ENCODE peak calls at places on chromosomes 12 and 14, in seven cellular contexts. One of them, this sample, is unnamed.

GRCh38 chr14:61145903-61146411 is 135.2 kb downstream of the TMEM30B start:
- DNase-seq in fibroblast of mammary gland: peak; percentile 84
- DNase-seq in tibial artery: no peak
- DNase-seq in astrocyte of the spinal cord: peak; percentile 91
- DNase-seq in lower leg skin: no peak
- DNase-seq in A549: no peak
- DNase-seq in right atrium auricular region: no peak
- DNase-seq in this sample: peak; percentile 87

GRCh38 chr12:80509781-80510556 is 65.9 kb downstream of the PTPRQ start:
- DNase-seq in fibroblast of mammary gland: peak; percentile 96
- DNase-seq in A549: no peak
- DNase-seq in tibial artery: no peak
- DNase-seq in astrocyte of the spinal cord: peak; percentile 82
- DNase-seq in lower leg skin: no peak
- DNase-seq in right atrium auricular region: no peak
- DNase-seq in this sample: peak; percentile 76

GRCh38 chr14:97298331-97298730 is 501.1 kb downstream of the VRK1 start:
- DNase-seq in fibroblast of mammary gland: no peak
- DNase-seq in tibial artery: no peak
- DNase-seq in right atrium auricular region: no peak
- DNase-seq in A549: peak; percentile 7
- DNase-seq in astrocyte of the spinal cord: no peak
- DNase-seq in lower leg skin: no peak
- DNase-seq in this sample: no peak

GRCh38 chr12:96416033-96416790 is 16.0 kb upstream of the CDK17 start:
- DNase-seq in tibial artery: no peak
- DNase-seq in A549: peak; percentile 55
- DNase-seq in lower leg skin: no peak
- DNase-seq in fibroblast of mammary gland: peak; percentile 100
- DNase-seq in astrocyte of the spinal cord: peak; percentile 80
- DNase-seq in right atrium auricular region: no peak
- DNase-seq in this sample: peak; percentile 95

GRCh38 chr14:95156765-95157194 is 549 bp downstream of the DICER1 start:
- DNase-seq in tibial artery: peak; percentile 27
- DNase-seq in lower leg skin: no peak
- DNase-seq in A549: peak; percentile 35
- DNase-seq in fibroblast of mammary gland: peak; percentile 25
- DNase-seq in astrocyte of the spinal cord: no peak
- DNase-seq in right atrium auricular region: no peak
- DNase-seq in this sample: peak; percentile 16

GRCh38 chr12:113075137-113075683 is 18.7 kb downstream of the DTX1 start:
- DNase-seq in lower leg skin: no peak
- DNase-seq in fibroblast of mammary gland: no peak
- DNase-seq in right atrium auricular region: no peak
- DNase-seq in tibial artery: no peak
- DNase-seq in astrocyte of the spinal cord: no peak
- DNase-seq in A549: no peak
- DNase-seq in this sample: no peak

GRCh38 chr14:68158640-68159039 is 339.1 kb downstream of the RAD51B start:
- DNase-seq in fibroblast of mammary gland: no peak
- DNase-seq in A549: no peak
- DNase-seq in right atrium auricular region: no peak
- DNase-seq in tibial artery: no peak
- DNase-seq in astrocyte of the spinal cord: no peak
- DNase-seq in lower leg skin: no peak
- DNase-seq in this sample: no peak

GRCh38 chr14:24277606-24278321 is 6.4 kb upstream of the RABGGTA start:
- DNase-seq in right atrium auricular region: no peak
- DNase-seq in astrocyte of the spinal cord: no peak
- DNase-seq in A549: no peak
- DNase-seq in fibroblast of mammary gland: no peak
- DNase-seq in tibial artery: peak; percentile 28
- DNase-seq in lower leg skin: no peak
- DNase-seq in this sample: no peak

GRCh38 chr14:29321646-29322045 is 555.1 kb downstream of the FOXG1 start:
- DNase-seq in lower leg skin: no peak
- DNase-seq in astrocyte of the spinal cord: peak; percentile 72
- DNase-seq in tibial artery: no peak
- DNase-seq in right atrium auricular region: no peak
- DNase-seq in fibroblast of mammary gland: peak; percentile 93
- DNase-seq in A549: no peak
- DNase-seq in this sample: peak; percentile 85

GRCh38 chr12:29710104-29710503 is 73.6 kb downstream of the TMTC1 start:
- DNase-seq in tibial artery: peak; percentile 39
- DNase-seq in lower leg skin: peak; percentile 24
- DNase-seq in astrocyte of the spinal cord: peak; percentile 15
- DNase-seq in fibroblast of mammary gland: peak; percentile 23
- DNase-seq in A549: no peak
- DNase-seq in right atrium auricular region: peak; percentile 60
- DNase-seq in this sample: no peak

GRCh38 chr14:101557811-101558738 is 3.2 kb upstream of the DIO3 start:
- DNase-seq in tibial artery: peak; percentile 70
- DNase-seq in A549: peak; percentile 62
- DNase-seq in astrocyte of the spinal cord: no peak
- DNase-seq in right atrium auricular region: no peak
- DNase-seq in fibroblast of mammary gland: no peak
- DNase-seq in lower leg skin: peak; percentile 40
- DNase-seq in this sample: no peak

GRCh38 chr12:2548095-2548494 is 246.7 kb upstream of the FKBP4 start:
- DNase-seq in right atrium auricular region: no peak
- DNase-seq in lower leg skin: no peak
- DNase-seq in astrocyte of the spinal cord: no peak
- DNase-seq in A549: no peak
- DNase-seq in tibial artery: no peak
- DNase-seq in fibroblast of mammary gland: no peak
- DNase-seq in this sample: no peak

GRCh38 chr14:67554341-67554740 is 21.3 kb downstream of the PLEKHH1 start:
- DNase-seq in fibroblast of mammary gland: no peak
- DNase-seq in A549: no peak
- DNase-seq in tibial artery: no peak
- DNase-seq in lower leg skin: no peak
- DNase-seq in astrocyte of the spinal cord: no peak
- DNase-seq in right atrium auricular region: no peak
- DNase-seq in this sample: no peak

GRCh38 chr12:87756111-87756510 is 273.1 kb downstream of the C12orf50 start:
- DNase-seq in right atrium auricular region: no peak
- DNase-seq in lower leg skin: no peak
- DNase-seq in tibial artery: no peak
- DNase-seq in A549: peak; percentile 86
- DNase-seq in astrocyte of the spinal cord: peak; percentile 98
- DNase-seq in fibroblast of mammary gland: peak; percentile 98
- DNase-seq in this sample: peak; percentile 71

GRCh38 chr12:122793685-122794106 is 19.3 kb downstream of the CCDC62 start:
- DNase-seq in right atrium auricular region: no peak
- DNase-seq in fibroblast of mammary gland: peak; percentile 71
- DNase-seq in A549: peak; percentile 73
- DNase-seq in tibial artery: no peak
- DNase-seq in astrocyte of the spinal cord: peak; percentile 71
- DNase-seq in lower leg skin: no peak
- DNase-seq in this sample: peak; percentile 76

GRCh38 chr12:132761032-132761910 is at the start of gene ANKLE2:
- DNase-seq in lower leg skin: no peak
- DNase-seq in right atrium auricular region: no peak
- DNase-seq in tibial artery: peak; percentile 29
- DNase-seq in astrocyte of the spinal cord: peak; percentile 81
- DNase-seq in A549: peak; percentile 63
- DNase-seq in fibroblast of mammary gland: peak; percentile 73
- DNase-seq in this sample: peak; percentile 84

GRCh38 chr14:77190977-77191376 is 9.4 kb downstream of the TMEM63C start:
- DNase-seq in tibial artery: no peak
- DNase-seq in right atrium auricular region: no peak
- DNase-seq in astrocyte of the spinal cord: no peak
- DNase-seq in lower leg skin: no peak
- DNase-seq in A549: no peak
- DNase-seq in fibroblast of mammary gland: no peak
- DNase-seq in this sample: no peak

GRCh38 chr12:75715323-75715644 is 203.9 kb upstream of the KRR1 start:
- DNase-seq in right atrium auricular region: no peak
- DNase-seq in lower leg skin: no peak
- DNase-seq in A549: no peak
- DNase-seq in astrocyte of the spinal cord: no peak
- DNase-seq in tibial artery: no peak
- DNase-seq in fibroblast of mammary gland: no peak
- DNase-seq in this sample: no peak

GRCh38 chr14:50835280-50835679 is 4.3 kb upstream of the NIN start:
- DNase-seq in tibial artery: no peak
- DNase-seq in astrocyte of the spinal cord: no peak
- DNase-seq in A549: no peak
- DNase-seq in lower leg skin: no peak
- DNase-seq in fibroblast of mammary gland: peak; percentile 49
- DNase-seq in right atrium auricular region: no peak
- DNase-seq in this sample: no peak

GRCh38 chr12:64261813-64262212 is 39.7 kb upstream of the KICS2 start:
- DNase-seq in lower leg skin: no peak
- DNase-seq in fibroblast of mammary gland: no peak
- DNase-seq in astrocyte of the spinal cord: no peak
- DNase-seq in tibial artery: no peak
- DNase-seq in right atrium auricular region: no peak
- DNase-seq in A549: no peak
- DNase-seq in this sample: no peak

GRCh38 chr14:20971705-20972021 is 16.4 kb downstream of the RNASE2 start:
- DNase-seq in tibial artery: no peak
- DNase-seq in astrocyte of the spinal cord: no peak
- DNase-seq in A549: no peak
- DNase-seq in right atrium auricular region: no peak
- DNase-seq in fibroblast of mammary gland: no peak
- DNase-seq in lower leg skin: no peak
- DNase-seq in this sample: no peak
- H3K4me3 ChIP-seq in tibial artery: peak overlapping the region; percentile 63
- H3K4me3 ChIP-seq in astrocyte of the spinal cord: peak overlapping the region; percentile 62
- H3K4me3 ChIP-seq in A549: peak overlapping the region; percentile 67
- H3K4me3 ChIP-seq in right atrium auricular region: peak overlapping the region; percentile 69
- H3K4me3 ChIP-seq in fibroblast of mammary gland: peak overlapping the region; percentile 72
- H3K4me3 ChIP-seq in lower leg skin: no peak overlapping the region
- H3K4me3 ChIP-seq in this sample: peak overlapping the region; percentile 57

GRCh38 chr12:22474970-22475720 is 69.2 kb downstream of the C2CD5 start:
- DNase-seq in lower leg skin: no peak
- DNase-seq in right atrium auricular region: no peak
- DNase-seq in A549: peak; percentile 9
- DNase-seq in tibial artery: no peak
- DNase-seq in astrocyte of the spinal cord: peak; percentile 28
- DNase-seq in fibroblast of mammary gland: no peak
- DNase-seq in this sample: no peak
- TF ChIP-seq CTCF in lower leg skin: no peak
- TF ChIP-seq CTCF in right atrium auricular region: no peak
- TF ChIP-seq CTCF in A549: no peak
- TF ChIP-seq CTCF in tibial artery: no peak
- TF ChIP-seq CTCF in astrocyte of the spinal cord: no peak
- TF ChIP-seq CTCF in fibroblast of mammary gland: no peak
- TF ChIP-seq CTCF in this sample: no peak

GRCh38 chr14:65552724-65553123 is 140.2 kb downstream of the FUT8 start:
- DNase-seq in A549: no peak
- DNase-seq in lower leg skin: no peak
- DNase-seq in tibial artery: no peak
- DNase-seq in fibroblast of mammary gland: no peak
- DNase-seq in astrocyte of the spinal cord: no peak
- DNase-seq in right atrium auricular region: no peak
- DNase-seq in this sample: no peak

GRCh38 chr14:65558363-65558762 is 145.8 kb downstream of the FUT8 start:
- DNase-seq in fibroblast of mammary gland: no peak
- DNase-seq in A549: no peak
- DNase-seq in right atrium auricular region: no peak
- DNase-seq in tibial artery: no peak
- DNase-seq in astrocyte of the spinal cord: no peak
- DNase-seq in lower leg skin: no peak
- DNase-seq in this sample: no peak

GRCh38 chr14:65551019-65551643 is 138.6 kb downstream of the FUT8 start:
- DNase-seq in fibroblast of mammary gland: no peak
- DNase-seq in right atrium auricular region: no peak
- DNase-seq in astrocyte of the spinal cord: no peak
- DNase-seq in A549: no peak
- DNase-seq in lower leg skin: no peak
- DNase-seq in tibial artery: no peak
- DNase-seq in this sample: no peak

GRCh38 chr14:65560340-65561027 is 148.0 kb downstream of the FUT8 start:
- DNase-seq in fibroblast of mammary gland: peak; percentile 36
- DNase-seq in tibial artery: no peak
- DNase-seq in lower leg skin: no peak
- DNase-seq in astrocyte of the spinal cord: peak; percentile 63
- DNase-seq in right atrium auricular region: no peak
- DNase-seq in A549: no peak
- DNase-seq in this sample: no peak

DNA sequence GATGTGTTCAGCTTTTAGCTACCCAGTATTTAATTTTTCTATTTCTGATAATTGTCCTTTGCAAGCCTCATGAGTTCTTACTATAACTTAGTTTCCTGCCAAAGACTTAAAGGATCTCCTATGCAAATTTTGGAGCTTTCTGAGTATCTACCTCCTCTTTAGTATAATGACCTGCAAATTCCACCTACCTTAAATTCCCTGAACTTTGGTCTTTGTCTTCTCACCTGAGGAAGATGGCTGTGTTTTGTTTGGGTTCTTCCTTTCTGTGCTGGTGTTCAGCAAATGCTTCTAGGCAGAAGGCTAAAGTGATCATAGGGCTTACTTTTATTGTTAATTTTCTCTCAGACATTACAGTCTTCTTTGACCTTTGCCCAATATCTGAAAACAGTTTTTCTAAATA is 142.8 kb downstream of the FUT8 start:
- DNase-seq in fibroblast of mammary gland: no peak
- DNase-seq in lower leg skin: no peak
- DNase-seq in astrocyte of the spinal cord: no peak
- DNase-seq in right atrium auricular region: no peak
- DNase-seq in tibial artery: no peak
- DNase-seq in A549: no peak
- DNase-seq in this sample: no peak
- H3K4me3 ChIP-seq in fibroblast of mammary gland: no peak overlapping the region
- H3K4me3 ChIP-seq in lower leg skin: no peak overlapping the region
- H3K4me3 ChIP-seq in astrocyte of the spinal cord: no peak overlapping the region
- H3K4me3 ChIP-seq in right atrium auricular region: no peak overlapping the region
- H3K4me3 ChIP-seq in tibial artery: no peak overlapping the region
- H3K4me3 ChIP-seq in A549: no peak overlapping the region
- H3K4me3 ChIP-seq in this sample: no peak overlapping the region

DNA sequence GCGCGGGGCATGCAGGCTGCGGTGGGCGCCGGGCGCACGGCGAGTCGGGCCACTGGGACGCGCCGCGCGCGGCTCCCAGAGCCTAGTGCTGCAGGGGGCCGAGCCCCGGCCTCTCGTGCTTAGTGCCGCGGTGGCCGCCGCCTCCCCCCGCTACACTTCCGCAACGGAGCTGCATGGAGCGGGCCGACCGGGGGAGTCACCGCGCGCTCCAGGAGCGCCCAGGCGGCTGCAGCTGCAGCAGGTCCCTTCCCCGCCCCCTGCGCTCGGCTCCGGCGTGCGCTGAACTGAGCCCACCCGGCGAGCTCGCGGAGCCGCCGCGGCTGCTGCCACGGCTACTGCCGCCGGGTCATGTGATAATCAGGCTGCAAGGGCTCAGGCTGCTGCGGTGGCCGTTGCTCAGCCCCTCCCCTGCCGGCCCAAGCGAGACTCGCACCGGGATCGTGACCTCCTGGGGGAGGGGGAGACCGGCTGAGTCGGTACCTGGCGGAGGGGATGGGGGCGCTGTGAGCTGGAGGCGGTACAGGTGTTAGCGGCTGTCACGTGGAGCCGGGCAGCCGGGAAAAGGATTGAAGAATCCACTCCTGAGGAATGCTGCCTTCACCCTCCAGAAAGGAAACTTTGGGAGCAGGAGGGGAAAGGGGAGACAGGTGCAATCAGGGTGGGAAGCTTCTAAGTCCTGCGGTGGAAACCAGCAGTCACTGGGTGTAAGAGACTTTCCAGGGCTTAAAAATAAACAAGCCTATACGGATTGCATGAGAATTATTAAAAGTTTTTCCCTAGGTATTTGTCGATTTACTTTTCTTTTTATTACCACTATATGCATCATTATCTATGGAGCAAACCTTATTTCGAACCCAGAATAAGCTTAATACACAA is at the start of gene PPM1H:
- DNase-seq in astrocyte of the spinal cord: peak; percentile 22
- DNase-seq in lower leg skin: peak; percentile 20
- DNase-seq in tibial artery: peak; percentile 44
- DNase-seq in A549: peak; percentile 86
- DNase-seq in fibroblast of mammary gland: peak; percentile 2
- DNase-seq in right atrium auricular region: peak; percentile 65
- DNase-seq in this sample: no peak
- TF ChIP-seq CTCF in astrocyte of the spinal cord: peak; percentile 31
- TF ChIP-seq CTCF in lower leg skin: no peak
- TF ChIP-seq CTCF in tibial artery: peak; percentile 44
- TF ChIP-seq CTCF in A549: peak; percentile 61
- TF ChIP-seq CTCF in fibroblast of mammary gland: no peak
- TF ChIP-seq CTCF in right atrium auricular region: peak; percentile 8
- TF ChIP-seq CTCF in this sample: peak; percentile 15